ENCODE peak calls at places on chromosomes 2 and 18, in four cellular contexts. T is HEK293T, K is WTC11, Y is HepG2. D is an unnamed sample.

GRCh38 chr18:35422227-35422626 is 45.1 kb upstream of the ZNF396 start:
- DNase-seq in T (no peak), K (no peak), Y (no peak), D (no peak)

GRCh38 chr2:136670-137069 is 90.4 kb upstream of the FAM110C start:
- DNase-seq in T (no peak), K (peak; percentile 50), Y (no peak), D (no peak)

GRCh38 chr2:128440666-128441340 is 122.1 kb upstream of the HS6ST1 start:
- DNase-seq in T (no peak), K (no peak), Y (no peak), D (no peak)

GRCh38 chr2:230011617-230012016 is 57.1 kb downstream of the SLC16A14 start:
- DNase-seq in T (no peak), K (no peak), Y (no peak), D (no peak)

GRCh38 chr2:170715062-170715931 is at the start of gene SP5:
- DNase-seq in T (peak; percentile 30), K (peak; percentile 66), Y (peak; percentile 100), D (peak; percentile 88)

GRCh38 chr18:9808530-9809241 is 77.1 kb upstream of the TXNDC2 start:
- DNase-seq in T (no peak), K (peak; percentile 68), Y (peak; percentile 89), D (no peak)

GRCh38 chr2:171564463-171564862 is 42.2 kb downstream of the CYBRD1 start:
- DNase-seq in T (no peak), K (no peak), Y (no peak), D (no peak)

GRCh38 chr18:3916082-3916481 is 466.1 kb downstream of the TGIF1 start:
- DNase-seq in T (no peak), K (no peak), Y (no peak), D (no peak)

GRCh38 chr2:23454501-23455120 is 69.6 kb downstream of the KLHL29 start:
- DNase-seq in T (no peak), K (no peak), Y (no peak), D (no peak)

GRCh38 chr2:76268928-76269327 is 558.2 kb upstream of the GCFC2 start:
- DNase-seq in T (no peak), K (no peak), Y (no peak), D (peak; percentile 1)

GRCh38 chr2:37300578-37300977 is 24.1 kb downstream of the PRKD3 start:
- DNase-seq in T (no peak), K (no peak), Y (no peak), D (no peak)

GRCh38 chr18:48192542-48192941 is 216.6 kb downstream of the ZBTB7C start:
- DNase-seq in T (no peak), K (no peak), Y (no peak), D (no peak)

GRCh38 chr2:146370821-146371220 is 1474.0 kb upstream of the ACVR2A start:
- DNase-seq in T (no peak), K (no peak), Y (no peak), D (no peak)

GRCh38 chr2:233116946-233117345 is 56.8 kb downstream of the INPP5D start:
- DNase-seq in T (no peak), K (no peak), Y (no peak), D (no peak)

GRCh38 chr18:59268722-59269562 is 4.3 kb downstream of the RAX start:
- DNase-seq in T (peak; percentile 55), K (peak; percentile 84), Y (peak; percentile 13), D (peak; percentile 51)

GRCh38 chr2:98748303-98749052 is 17.5 kb upstream of the MGAT4A start:
- DNase-seq in T (no peak), K (no peak), Y (no peak), D (no peak)

GRCh38 chr2:107685587-107685986 is 141.1 kb upstream of the RGPD4 start:
- DNase-seq in T (no peak), K (no peak), Y (no peak), D (no peak)

GRCh38 chr2:118913805-118914645 is 28.0 kb upstream of the MARCO start:
- DNase-seq in T (no peak), K (no peak), Y (no peak), D (no peak)

GRCh38 chr2:218648473-218649100 is 10.8 kb downstream of the ZNF142 start:
- DNase-seq in T (peak; percentile 66), K (peak; percentile 64), Y (peak; percentile 56), D (peak; percentile 23)

GRCh38 chr2:152421521-152422367 is 86.8 kb downstream of the FMNL2 start:
- DNase-seq in T (peak; percentile 39), K (no peak), Y (peak; percentile 89), D (no peak)

GRCh38 chr18:5842653-5843052 is 52.7 kb downstream of the TMEM200C start:
- DNase-seq in T (no peak), K (no peak), Y (peak; percentile 10), D (no peak)

GRCh38 chr2:203873461-203873860 is 5.9 kb downstream of the CTLA4 start:
- DNase-seq in T (no peak), K (no peak), Y (no peak), D (no peak)

GRCh38 chr2:75787532-75788132 is 76.9 kb upstream of the GCFC2 start:
- DNase-seq in T (peak; percentile 43), K (no peak), Y (peak; percentile 44), D (peak; percentile 43)

GRCh38 chr2:119434664-119435063 is 3.0 kb downstream of the TMEM37 start:
- DNase-seq in T (no peak), K (no peak), Y (peak; percentile 85), D (no peak)

GRCh38 chr2:242011516-242011915 is 142.0 kb downstream of the RTP5 start:
- DNase-seq in T (no peak), K (no peak), Y (no peak), D (no peak)

GRCh38 chr18:45291616-45292612 is 323.4 kb upstream of the SLC14A2 start:
- DNase-seq in T (no peak), K (no peak), Y (no peak), D (no peak)

GRCh38 chr18:43571078-43571689 is 293.9 kb upstream of the SYT4 start:
- DNase-seq in T (peak; percentile 10), K (no peak), Y (peak; percentile 27), D (peak; percentile 16)

GRCh38 chr18:48947583-48947982 is 3.2 kb downstream of the SMAD7 start:
- DNase-seq in T (no peak), K (no peak), Y (no peak), D (no peak)

DNA sequence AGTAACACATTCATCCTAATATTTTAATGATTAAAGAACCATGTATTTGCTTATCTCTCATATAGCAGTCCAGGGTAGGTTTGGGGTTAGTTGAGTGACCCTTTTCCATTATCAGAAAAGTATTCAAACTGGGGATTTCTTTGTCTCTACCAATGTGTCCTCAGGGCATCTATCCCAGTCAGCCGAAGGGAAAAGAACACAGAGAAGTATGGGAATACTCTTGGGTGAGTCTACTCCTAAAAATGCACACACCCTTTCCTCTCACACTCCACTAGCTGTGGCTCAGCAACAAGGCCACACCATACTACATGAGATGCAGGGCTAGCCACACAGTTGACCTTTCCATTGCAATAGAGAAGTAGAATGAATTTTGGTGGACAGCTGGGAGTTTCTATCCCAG is 114.3 kb downstream of the NXPH2 start:
- DNase-seq in T (no peak), K (no peak), Y (no peak), D (no peak)
- TF ChIP-seq ELF4 in T (no peak), K (no peak), Y (no peak), D (no peak)

GRCh38 chr2:11655495-11655894 is 14.5 kb downstream of the NTSR2 start:
- DNase-seq in T (no peak), K (no peak), Y (no peak), D (no peak)

GRCh38 chr2:11656252-11656651 is 13.7 kb downstream of the NTSR2 start:
- DNase-seq in T (no peak), K (no peak), Y (no peak), D (no peak)

GRCh38 chr2:11649093-11649492 is 20.9 kb downstream of the NTSR2 start:
- DNase-seq in T (no peak), K (no peak), Y (no peak), D (no peak)

GRCh38 chr2:11652141-11652540 is 17.9 kb downstream of the NTSR2 start:
- DNase-seq in T (no peak), K (no peak), Y (no peak), D (no peak)

GRCh38 chr2:11652555-11652954 is 17.4 kb downstream of the NTSR2 start:
- DNase-seq in T (no peak), K (no peak), Y (no peak), D (no peak)
- TF ChIP-seq ELF4 in T (no peak), K (no peak), Y (no peak), D (no peak)

GRCh38 chr2:199025146-199025545 is 432.6 kb downstream of the SATB2 start:
- DNase-seq in T (no peak), K (no peak), Y (no peak), D (no peak)

GRCh38 chr2:199015072-199015471 is 442.7 kb downstream of the SATB2 start:
- DNase-seq in T (no peak), K (no peak), Y (no peak), D (no peak)

GRCh38 chr2:199024224-199024623 is 433.5 kb downstream of the SATB2 start:
- DNase-seq in T (no peak), K (no peak), Y (no peak), D (no peak)

GRCh38 chr2:199018826-199019225 is 438.9 kb downstream of the SATB2 start:
- DNase-seq in T (no peak), K (no peak), Y (no peak), D (no peak)

DNA sequence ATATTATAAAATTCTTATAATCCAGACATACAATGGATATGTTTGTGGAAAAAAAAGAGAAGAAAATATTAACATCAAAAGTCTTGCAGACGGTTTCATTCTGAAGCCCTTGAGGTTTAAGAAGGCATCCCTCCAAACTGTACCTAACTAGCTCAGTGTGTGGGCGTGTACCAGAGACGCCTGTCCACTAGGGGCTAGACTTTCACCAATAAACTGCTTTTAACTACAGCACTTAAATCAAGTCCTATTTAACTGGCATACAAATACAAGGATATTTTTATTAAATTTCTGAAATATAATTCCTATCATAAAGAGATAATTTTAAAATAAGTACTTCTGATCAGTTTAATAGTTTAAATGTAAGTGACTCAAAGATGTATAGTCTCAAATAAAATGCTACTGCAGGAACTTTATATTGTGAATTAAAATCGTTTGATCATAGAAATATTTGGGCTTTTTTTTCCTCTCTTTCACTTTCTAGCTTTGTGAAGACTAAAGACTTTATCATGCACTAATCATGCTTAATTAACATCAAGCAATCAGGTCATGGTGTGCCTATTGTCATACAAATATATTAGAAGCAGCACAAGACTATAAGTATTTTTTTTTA is 437.7 kb downstream of the SATB2 start:
- DNase-seq in T (peak; percentile 38), K (peak; percentile 32), Y (peak; percentile 13), D (no peak)
- TF ChIP-seq ELF4 in T (no peak), K (no peak), Y (no peak), D (no peak)

GRCh38 chr2:150207979-150208378 is 279.5 kb downstream of the RND3 start:
- DNase-seq in T (no peak), K (no peak), Y (no peak), D (no peak)

GRCh38 chr2:150209746-150210145 is 277.7 kb downstream of the RND3 start:
- DNase-seq in T (no peak), K (no peak), Y (no peak), D (no peak)

GRCh38 chr2:150214626-150215025 is 272.8 kb downstream of the RND3 start:
- DNase-seq in T (no peak), K (no peak), Y (peak; percentile 26), D (no peak)

GRCh38 chr2:150212722-150213171 is 274.7 kb downstream of the RND3 start:
- DNase-seq in T (peak; percentile 9), K (no peak), Y (no peak), D (no peak)

DNA sequence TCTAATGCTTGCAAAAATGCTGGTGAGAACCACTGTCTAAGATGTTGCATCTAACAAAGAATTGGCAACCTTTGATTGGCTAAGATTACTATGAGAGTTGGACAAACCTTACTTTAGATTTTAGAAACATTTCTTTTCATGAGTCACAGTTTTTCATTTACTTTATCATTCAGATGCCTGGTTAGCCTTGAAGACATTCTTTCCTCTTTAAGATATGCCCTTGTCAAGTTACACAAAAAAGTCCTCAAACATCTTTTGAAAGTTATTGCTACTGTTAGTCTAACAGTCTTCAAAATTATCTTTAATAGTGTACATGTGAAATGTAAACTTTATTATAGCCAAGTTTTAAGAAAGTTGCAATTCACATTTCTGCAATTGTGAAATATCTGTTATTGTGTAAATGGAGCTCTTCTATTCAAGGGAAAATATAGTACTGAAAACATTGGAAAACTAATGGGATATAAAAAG is 276.3 kb downstream of the RND3 start:
- DNase-seq in T (no peak), K (no peak), Y (no peak), D (no peak)
- TF ChIP-seq ELF4 in T (no peak), K (no peak), Y (no peak), D (no peak)